ENCODE peak calls at places on chromosome 22, in nine cellular contexts. W is stomach, Q is uterus, T is tibial nerve, A is gastrocnemius medialis, R is endothelial cell of umbilical vein, V is ovary, D is spleen, F is right lobe of liver. M is an unnamed sample. For H3K4me1, the result is how much of the 10 kb centered on the place peaks cover.

GRCh38 chr22:17917490-17917983 is 106.8 kb downstream of the MICAL3 start:
- DNase-seq in D (peak), Q (no peak), R (no peak), T (no peak), W (no peak), A (peak), V (no peak), F (peak), M (no peak)

GRCh38 chr22:49565516-49565855 is 262.2 kb downstream of the BRD1 start:
- DNase-seq in R (no peak), A (no peak), T (no peak), W (no peak), D (peak), V (no peak), F (no peak), Q (no peak), M (no peak)

GRCh38 chr22:50628543-50629134 is 687 bp upstream of the ARSA start:
- DNase-seq in D (peak), F (no peak), A (no peak), R (no peak), W (peak), V (no peak), T (no peak), Q (no peak), M (no peak)

GRCh38 chr22:33101550-33101949 is 43.4 kb upstream of the SYN3 start:
- DNase-seq in W (no peak), V (no peak), A (no peak), R (no peak), D (no peak), T (no peak), Q (no peak), F (no peak), M (no peak)

GRCh38 chr22:32122899-32123298 is 36.2 kb downstream of the C22orf42 start:
- DNase-seq in A (no peak), V (no peak), T (no peak), D (no peak), F (no peak), R (no peak), W (no peak), Q (no peak), M (peak)

GRCh38 chr22:20653795-20654342 is 120.0 kb upstream of the SERPIND1 start:
- DNase-seq in D (no peak), F (no peak), R (no peak), Q (no peak), W (no peak), V (no peak), T (no peak), A (no peak), M (peak)

GRCh38 chr22:41952713-41953112 is 763 bp downstream of the SMIM45 start:
- DNase-seq in T (no peak), R (no peak), Q (no peak), D (no peak), V (no peak), F (no peak), W (no peak), A (no peak), M (no peak)

GRCh38 chr22:43740587-43741270 is 71.4 kb downstream of the EFCAB6 start:
- DNase-seq in W (no peak), F (no peak), T (no peak), A (no peak), R (no peak), V (no peak), D (no peak), Q (no peak), M (no peak)

GRCh38 chr22:49028111-49028510 is 799.6 kb downstream of the BRD1 start:
- DNase-seq in R (no peak), Q (no peak), A (no peak), W (no peak), F (no peak), D (no peak), V (no peak), T (no peak), M (no peak)

GRCh38 chr22:43183496-43184263 is 3.3 kb downstream of the TTLL12 start:
- DNase-seq in D (no peak), Q (no peak), R (peak), T (no peak), A (no peak), V (no peak), W (no peak), F (no peak), M (no peak)

GRCh38 chr22:19693981-19694670 is 20.2 kb upstream of the SEPTIN5 start:
- DNase-seq in V (no peak), A (no peak), W (no peak), T (no peak), D (peak), R (no peak), F (no peak), Q (no peak), M (no peak)

GRCh38 chr22:49847751-49848689 is 5.6 kb upstream of the ZBED4 start:
- DNase-seq in T (no peak), F (peak), R (no peak), V (no peak), Q (no peak), W (no peak), D (peak), A (no peak), M (no peak)

GRCh38 chr22:28442951-28443876 is 236.4 kb downstream of the TTC28 start:
- DNase-seq in Q (peak), R (peak), W (peak), F (peak), A (peak), V (peak), T (peak), D (peak), M (no peak)

GRCh38 chr22:44924724-44925123 is 85.1 kb downstream of the PHF21B start:
- DNase-seq in V (no peak), T (no peak), F (no peak), A (no peak), D (no peak), Q (no peak), R (no peak), W (no peak), M (no peak)

GRCh38 chr22:33895444-33895843 is 24.8 kb downstream of the LARGE1 start:
- DNase-seq in D (no peak), Q (no peak), T (no peak), R (no peak), W (no peak), V (no peak), A (no peak), F (no peak), M (no peak)

GRCh38 chr22:27212617-27213177 is 555.3 kb downstream of the MIAT start:
- DNase-seq in D (no peak), Q (peak), V (peak), F (no peak), R (peak), A (peak), W (no peak), T (peak), M (peak)

GRCh38 chr22:25051983-25052710 is 99.6 kb downstream of the KIAA1671 start:
- DNase-seq in Q (no peak), W (peak), D (no peak), A (no peak), R (no peak), F (no peak), T (no peak), V (no peak), M (no peak)

GRCh38 chr22:25051073-25051472 is 98.6 kb downstream of the KIAA1671 start:
- DNase-seq in Q (no peak), V (no peak), R (no peak), T (no peak), W (no peak), F (no peak), A (no peak), D (no peak), M (no peak)

GRCh38 chr22:25050566-25050965 is 98.0 kb downstream of the KIAA1671 start:
- DNase-seq in V (no peak), R (no peak), T (no peak), A (no peak), F (no peak), D (no peak), W (no peak), Q (no peak), M (no peak)

GRCh38 chr22:25049770-25050169 is 97.3 kb downstream of the KIAA1671 start:
- DNase-seq in A (no peak), D (no peak), V (no peak), W (no peak), T (no peak), F (no peak), Q (no peak), R (no peak), M (no peak)

DNA sequence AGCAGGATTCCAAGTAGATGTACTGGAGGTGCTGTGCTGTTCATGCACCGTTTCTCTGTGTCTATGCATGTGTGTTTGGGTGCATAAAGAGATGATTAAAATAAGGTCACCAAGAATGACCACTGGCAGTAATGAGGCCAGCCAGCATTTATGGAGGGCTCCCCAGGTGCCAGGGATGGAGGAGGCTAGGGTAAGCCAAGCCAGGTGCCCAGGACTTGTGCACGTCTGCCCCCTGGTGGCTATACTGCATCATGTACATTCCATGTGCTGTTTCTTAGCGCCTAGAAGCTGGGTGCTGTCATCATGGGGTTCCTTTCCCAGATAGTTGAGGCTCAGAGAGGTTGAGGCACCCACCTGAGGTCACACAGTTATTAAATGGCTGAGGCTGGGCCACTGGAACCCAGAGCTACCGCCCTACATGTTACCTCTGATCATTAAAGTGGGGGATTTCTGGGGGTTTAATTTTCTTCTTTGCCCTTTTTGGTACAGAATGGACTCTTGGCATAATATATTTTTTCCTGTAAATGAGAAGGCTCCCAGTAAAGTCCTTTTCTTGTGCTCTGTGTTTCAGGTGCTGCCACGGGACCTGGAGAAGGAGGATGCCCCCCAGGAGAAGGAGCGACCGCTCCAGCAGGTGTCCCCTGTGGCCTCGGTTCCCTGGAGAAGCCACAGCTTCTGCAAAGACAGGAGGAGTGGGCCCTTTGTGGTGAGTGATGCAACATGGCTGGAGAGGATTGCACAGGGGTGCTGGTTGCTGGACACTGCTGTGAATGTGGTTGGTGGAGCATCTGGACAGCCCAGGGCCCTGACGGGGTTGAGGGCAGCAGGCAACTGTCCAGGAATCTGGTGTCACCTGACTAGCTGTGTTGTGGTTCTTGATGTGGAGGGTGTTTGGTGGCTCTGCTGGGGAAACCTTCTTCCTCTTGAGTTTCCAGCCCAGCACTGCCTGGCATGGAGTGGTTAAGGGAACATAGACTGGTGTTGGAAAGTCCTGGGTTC is 96.4 kb downstream of the KIAA1671 start:
- DNase-seq in A (peak), D (peak), R (peak), T (peak), Q (peak), F (peak), W (peak), V (peak), M (no peak)
- TF ChIP-seq POLR2A in A (no peak), D (no peak), R (no peak), T (no peak), Q (no peak), F (no peak), W (no peak), V (peak), M (no peak)

GRCh38 chr22:37751449-37752188 is 54.8 kb downstream of the TRIOBP start:
- DNase-seq in D (no peak), W (no peak), A (no peak), R (no peak), V (peak), F (no peak), T (no peak), Q (no peak), M (no peak)
- H3K4me1 ChIP-seq in D (half or more), W (half or more), A (half or more), R (half or more), V (half or more), F (under half), T (under half), Q (under half), M (half or more)

GRCh38 chr22:31103899-31104694 is 3.3 kb downstream of the SELENOM start:
- DNase-seq in F (no peak), T (no peak), W (no peak), Q (peak), D (peak), R (no peak), A (no peak), V (no peak), M (no peak)
- TF ChIP-seq POLR2A in F (no peak), T (peak), W (no peak), Q (no peak), D (no peak), R (no peak), A (no peak), V (no peak), M (no peak)

GRCh38 chr22:22798232-22798616 is 89.4 kb upstream of the IGLL5 start:
- DNase-seq in F (no peak), W (no peak), R (no peak), Q (no peak), T (no peak), A (no peak), D (no peak), V (no peak), M (no peak)

GRCh38 chr22:22802346-22802970 is 85.2 kb upstream of the IGLL5 start:
- DNase-seq in T (no peak), W (no peak), V (no peak), Q (no peak), R (no peak), D (no peak), A (no peak), F (no peak), M (peak)

GRCh38 chr22:22799561-22799960 is 88.1 kb upstream of the IGLL5 start:
- DNase-seq in T (no peak), R (no peak), W (no peak), F (no peak), Q (no peak), D (no peak), V (no peak), A (no peak), M (no peak)

GRCh38 chr22:22798716-22799115 is 88.9 kb upstream of the IGLL5 start:
- DNase-seq in W (no peak), A (no peak), F (no peak), V (no peak), R (no peak), Q (no peak), D (no peak), T (no peak), M (peak)

DNA sequence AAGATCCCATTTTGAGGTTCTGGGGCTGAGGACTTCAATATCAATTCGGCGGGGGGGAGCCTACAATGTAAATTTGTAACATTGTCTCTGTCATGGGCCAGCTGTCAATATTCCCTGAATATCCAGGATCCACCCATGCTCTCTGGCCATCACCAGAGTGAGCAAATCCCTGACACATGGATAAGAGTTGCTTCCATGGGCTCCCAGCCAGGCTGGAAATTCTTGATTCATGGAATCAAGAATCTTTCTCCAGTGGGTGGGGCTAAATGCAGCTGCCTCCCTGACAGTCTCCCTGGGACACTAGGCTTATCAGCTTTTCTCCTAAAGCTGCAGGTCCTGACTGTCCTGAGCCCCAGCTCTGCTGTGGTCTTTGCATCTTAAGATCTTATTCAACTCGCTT is 86.9 kb upstream of the IGLL5 start:
- DNase-seq in T (peak), R (no peak), F (no peak), A (no peak), Q (no peak), V (no peak), D (no peak), W (no peak), M (peak)
- H3K4me1 ChIP-seq in T (under half), R (under half), F (under half), A (under half), Q (under half), V (under half), D (under half), W (under half), M (under half)

GRCh38 chr22:36454916-36455570 is 26.4 kb downstream of the TXN2 start:
- DNase-seq in W (peak), Q (peak), R (peak), V (peak), A (peak), D (peak), T (peak), F (peak), M (peak)
- TF ChIP-seq POLR2A in W (peak), Q (peak), R (peak), V (peak), A (peak), D (peak), T (peak), F (peak), M (peak)

GRCh38 chr22:22897036-22897435 is 9.4 kb downstream of the IGLL5 start:
- DNase-seq in W (no peak), V (no peak), D (peak), Q (no peak), A (no peak), T (no peak), F (no peak), R (no peak), M (no peak)
- H3K4me1 ChIP-seq in W (under half), V (under half), D (under half), Q (under half), A (under half), T (under half), F (under half), R (under half), M (under half)

DNA sequence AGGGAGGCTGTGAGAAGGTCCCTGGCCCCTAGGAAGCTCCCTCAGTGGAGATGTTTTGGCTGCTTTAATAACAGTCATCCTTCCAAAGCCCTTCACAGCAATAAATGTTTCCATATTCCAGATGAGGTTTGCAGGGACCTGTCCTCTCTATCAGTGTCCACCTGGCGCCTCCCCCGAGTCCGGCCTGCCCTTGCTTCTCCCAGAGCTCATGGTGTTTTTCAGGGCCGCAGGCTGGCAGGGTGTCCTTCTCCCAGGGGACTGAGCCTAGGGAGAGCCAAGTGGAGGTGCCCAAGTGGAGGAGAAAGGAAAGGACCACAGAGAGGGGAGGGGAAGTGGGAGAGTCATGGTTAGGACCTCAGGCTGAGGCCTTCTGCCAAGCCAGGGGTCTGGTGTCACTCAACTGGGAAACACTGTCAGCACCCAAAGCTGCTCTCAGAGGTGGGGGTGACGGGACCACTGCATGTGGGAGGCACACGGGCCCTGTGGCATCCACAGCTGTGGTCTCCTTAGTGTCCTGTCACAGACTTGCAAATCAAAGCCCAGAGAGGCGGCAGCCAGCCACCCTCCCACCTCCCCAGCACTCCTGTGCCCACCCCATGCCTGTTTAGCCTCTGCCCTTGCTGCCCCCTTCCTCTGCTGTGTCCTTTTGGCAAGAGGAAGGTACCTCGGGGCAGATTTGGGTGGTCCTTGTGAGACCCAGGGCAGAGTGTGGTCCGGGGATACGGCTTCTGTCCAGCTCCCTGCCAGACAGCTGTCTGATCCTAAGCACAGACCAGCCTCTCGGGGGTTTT is 6.4 kb downstream of the DERL3 start:
- DNase-seq in R (no peak), F (peak), A (no peak), W (no peak), V (peak), D (peak), Q (no peak), T (no peak), M (no peak)
- TF ChIP-seq POLR2A in R (no peak), F (no peak), A (no peak), W (no peak), V (no peak), D (no peak), Q (no peak), T (no peak), M (no peak)

GRCh38 chr22:40509401-40510134 is 127.0 kb downstream of the MRTFA start:
- DNase-seq in D (no peak), T (peak), R (peak), W (peak), Q (peak), F (no peak), A (peak), V (peak), M (no peak)

GRCh38 chr22:40507491-40507890 is 129.0 kb downstream of the MRTFA start:
- DNase-seq in D (no peak), F (no peak), A (no peak), W (no peak), R (no peak), V (no peak), T (no peak), Q (no peak), M (no peak)

GRCh38 chr22:40512426-40513136 is 123.9 kb downstream of the MRTFA start:
- DNase-seq in F (no peak), W (no peak), D (no peak), Q (no peak), V (no peak), A (peak), T (peak), R (no peak), M (no peak)

GRCh38 chr22:40510965-40511364 is 125.6 kb downstream of the MRTFA start:
- DNase-seq in V (no peak), D (no peak), T (no peak), A (no peak), W (no peak), F (no peak), Q (no peak), R (no peak), M (no peak)

GRCh38 chr22:40511604-40512003 is 124.9 kb downstream of the MRTFA start:
- DNase-seq in D (no peak), A (peak), R (no peak), V (no peak), T (no peak), W (no peak), Q (no peak), F (no peak), M (no peak)
- H3K4me1 ChIP-seq in D (half or more), A (half or more), R (under half), V (under half), T (under half), W (under half), Q (under half), F (under half), M (half or more)

M was measured in esophagus muscularis mucosa.